ENCODE peak calls at places on chromosome 22, in five cellular contexts. K, P, Q, V and C are unnamed samples.

GRCh38 chr22:24063361-24063760 is 52.3 kb downstream of the CABIN1 start:
- DNase-seq in K (no peak), P (no peak), Q (no peak), V (no peak), C (no peak)

GRCh38 chr22:44520695-44521094 is 22.7 kb upstream of the RTL6 start:
- DNase-seq in K (no peak), P (no peak), Q (no peak), V (no peak), C (no peak)

GRCh38 chr22:45336971-45337431 is 27.3 kb downstream of the FAM118A start:
- DNase-seq in K (no peak), P (no peak), Q (no peak), V (no peak), C (no peak)

GRCh38 chr22:20236052-20236717 is 31.9 kb downstream of the RTN4R start:
- DNase-seq in K (no peak), P (no peak), Q (no peak), V (no peak), C (no peak)

GRCh38 chr22:27295605-27296004 is 506.0 kb downstream of the MN1 start:
- DNase-seq in K (no peak), P (no peak), Q (no peak), V (no peak), C (no peak)

GRCh38 chr22:40955516-40955915 is 4.3 kb downstream of the RBX1 start:
- DNase-seq in K (no peak), P (no peak), Q (no peak), V (no peak), C (no peak)

GRCh38 chr22:32862936-32863661 is 61.6 kb downstream of the TIMP3 start:
- DNase-seq in K (no peak), P (no peak), Q (no peak), V (no peak), C (no peak)

GRCh38 chr22:42090596-42091445 is at the start of gene NDUFA6:
- DNase-seq in K (peak; percentile 97), P (peak; percentile 94), Q (peak; percentile 97), V (peak; percentile 99), C (peak; percentile 99)

GRCh38 chr22:26702906-26703830 is 45.8 kb downstream of the MIAT start:
- DNase-seq in K (no peak), P (no peak), Q (no peak), V (no peak), C (no peak)

GRCh38 chr22:49790912-49791311 is 36.8 kb downstream of the BRD1 start:
- DNase-seq in K (no peak), P (no peak), Q (no peak), V (no peak), C (no peak)

GRCh38 chr22:44002324-44002723 is 21.8 kb upstream of the PARVB start:
- DNase-seq in K (no peak), P (no peak), Q (no peak), V (no peak), C (no peak)

GRCh38 chr22:43878831-43879550 is 12.8 kb downstream of the PNPLA5 start:
- DNase-seq in K (no peak), P (no peak), Q (no peak), V (no peak), C (peak; percentile 69)

GRCh38 chr22:48782817-48783511 is 1044.7 kb downstream of the BRD1 start:
- DNase-seq in K (no peak), P (no peak), Q (peak; percentile 21), V (peak; percentile 8), C (no peak)

GRCh38 chr22:29385305-29385704 is 3.1 kb downstream of the AP1B1 start:
- DNase-seq in K (no peak), P (no peak), Q (no peak), V (no peak), C (no peak)

GRCh38 chr22:40436460-40437431 is 66.4 kb downstream of the SGSM3 start:
- DNase-seq in K (peak; percentile 57), P (no peak), Q (no peak), V (peak; percentile 53), C (no peak)

GRCh38 chr22:49933236-49933921 is 14.9 kb downstream of the CRELD2 start:
- DNase-seq in K (no peak), P (no peak), Q (no peak), V (no peak), C (no peak)

GRCh38 chr22:19527861-19528417 is 3.7 kb upstream of the CLDN5 start:
- DNase-seq in K (no peak), P (no peak), Q (no peak), V (no peak), C (peak; percentile 53)

GRCh38 chr22:32204211-32204855 is 540 bp downstream of the RFPL2 start:
- DNase-seq in K (no peak), P (no peak), Q (no peak), V (no peak), C (no peak)

GRCh38 chr22:39536711-39537110 is 4.2 kb upstream of the RPS19BP1 start:
- DNase-seq in K (no peak), P (no peak), Q (no peak), V (no peak), C (no peak)

GRCh38 chr22:45919504-45920286 is 57.3 kb downstream of the WNT7B start:
- DNase-seq in K (no peak), P (no peak), Q (no peak), V (no peak), C (no peak)

GRCh38 chr22:48705159-48705916 is 1122.3 kb downstream of the BRD1 start:
- DNase-seq in K (no peak), P (no peak), Q (peak; percentile 53), V (no peak), C (peak; percentile 61)

GRCh38 chr22:26617251-26618199 is at the start of gene CRYBB1:
- DNase-seq in K (no peak), P (no peak), Q (no peak), V (no peak), C (no peak)

GRCh38 chr22:45844949-45845613 is 131.9 kb downstream of the WNT7B start:
- DNase-seq in K (no peak), P (no peak), Q (no peak), V (no peak), C (no peak)

GRCh38 chr22:20531404-20532181 is 24.2 kb downstream of the MED15 start:
- DNase-seq in K (no peak), P (no peak), Q (no peak), V (no peak), C (peak; percentile 95)

GRCh38 chr22:24512043-24512442 is 16.9 kb downstream of the UPB1 start:
- DNase-seq in K (no peak), P (no peak), Q (no peak), V (no peak), C (no peak)

GRCh38 chr22:17086750-17087149 is 1.9 kb downstream of the IL17RA start:
- DNase-seq in K (no peak), P (no peak), Q (no peak), V (no peak), C (no peak)

GRCh38 chr22:26589367-26589844 is 526 bp downstream of the TPST2 start:
- DNase-seq in K (peak; percentile 30), P (no peak), Q (no peak), V (peak; percentile 41), C (peak; percentile 87)

GRCh38 chr22:50208430-50208938 is 7.7 kb downstream of the SELENOO start:
- DNase-seq in K (no peak), P (no peak), Q (no peak), V (no peak), C (no peak)

GRCh38 chr22:28237092-28237491 is 318.0 kb upstream of the PITPNB start:
- DNase-seq in K (no peak), P (no peak), Q (no peak), V (no peak), C (no peak)

GRCh38 chr22:46931881-46932280 is 169.4 kb downstream of the TBC1D22A start:
- DNase-seq in K (no peak), P (no peak), Q (no peak), V (no peak), C (no peak)

GRCh38 chr22:46933040-46933439 is 170.6 kb downstream of the TBC1D22A start:
- DNase-seq in K (no peak), P (no peak), Q (no peak), V (no peak), C (no peak)

GRCh38 chr22:46929689-46930225 is 167.3 kb downstream of the TBC1D22A start:
- DNase-seq in K (no peak), P (no peak), Q (no peak), V (no peak), C (no peak)

GRCh38 chr22:46933526-46933925 is 171.1 kb downstream of the TBC1D22A start:
- DNase-seq in K (no peak), P (no peak), Q (no peak), V (no peak), C (no peak)

GRCh38 chr22:46931414-46931813 is 169.0 kb downstream of the TBC1D22A start:
- DNase-seq in K (no peak), P (no peak), Q (no peak), V (no peak), C (no peak)
- TF ChIP-seq CTCF in K (no peak), P (no peak), Q (no peak), V (no peak), C (peak; percentile 43)

DNA sequence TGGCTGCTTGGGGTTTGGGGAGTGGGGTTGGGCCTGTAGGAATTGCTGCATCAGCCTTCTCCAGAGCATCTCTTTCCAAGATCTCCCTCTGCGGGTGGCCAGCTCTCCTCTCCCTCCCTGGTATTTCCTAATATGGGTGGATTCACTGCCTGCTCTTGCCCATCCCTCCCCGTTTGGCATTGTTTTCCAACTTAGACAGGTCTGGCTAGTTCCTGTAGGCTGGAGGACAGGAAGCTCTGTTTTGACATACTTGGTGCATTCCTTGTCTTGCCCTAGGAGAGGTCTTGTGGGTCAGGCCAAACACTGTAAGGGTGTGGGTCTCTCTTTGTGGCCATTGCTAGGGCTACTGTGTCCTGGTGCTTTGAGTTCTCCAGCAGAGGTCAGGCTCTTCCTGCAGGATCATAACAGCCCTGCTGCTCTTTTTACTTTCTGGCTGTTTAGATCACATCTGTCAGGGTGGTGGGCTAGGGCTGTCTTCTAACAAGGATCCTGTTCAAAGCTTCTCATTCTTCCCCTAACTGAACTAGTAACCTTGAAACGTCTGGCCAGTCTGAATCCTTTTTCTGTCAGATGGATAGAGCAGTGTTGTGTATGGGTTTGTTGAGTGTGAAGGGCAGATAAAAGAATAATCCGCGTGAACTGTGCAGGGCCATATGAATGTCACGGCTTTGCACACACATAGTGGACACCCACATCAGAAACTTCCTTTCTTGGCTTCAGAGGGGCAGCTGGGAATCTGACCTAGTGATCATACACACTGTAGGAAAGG is 18.3 kb upstream of the MICALL1 start:
- DNase-seq in K (no peak), P (no peak), Q (no peak), V (no peak), C (no peak)
- TF ChIP-seq CTCF in K (peak; percentile 12), P (no peak), Q (peak; percentile 61), V (peak; percentile 22), C (peak; percentile 88)

GRCh38 chr22:30424471-30425326 is 869 bp upstream of the MTFP1 start:
- DNase-seq in K (no peak), P (no peak), Q (peak; percentile 21), V (no peak), C (no peak)
- TF ChIP-seq CTCF in K (no peak), P (no peak), Q (no peak), V (no peak), C (no peak)

GRCh38 chr22:36383110-36383581 is 4.6 kb downstream of the MYH9 start:
- DNase-seq in K (peak; percentile 56), P (no peak), Q (no peak), V (peak; percentile 55), C (no peak)

GRCh38 chr22:36386900-36387663 is 685 bp downstream of the MYH9 start:
- DNase-seq in K (peak; percentile 69), P (no peak), Q (no peak), V (peak; percentile 65), C (no peak)

GRCh38 chr22:36386351-36386899 is 1.3 kb downstream of the MYH9 start:
- DNase-seq in K (peak; percentile 83), P (no peak), Q (no peak), V (peak; percentile 73), C (no peak)

GRCh38 chr22:36385491-36386350 is 2.0 kb downstream of the MYH9 start:
- DNase-seq in K (no peak), P (no peak), Q (no peak), V (no peak), C (no peak)

GRCh38 chr22:36384766-36385400 is 2.9 kb downstream of the MYH9 start:
- DNase-seq in K (no peak), P (no peak), Q (peak; percentile 36), V (no peak), C (no peak)
- TF ChIP-seq CTCF in K (no peak), P (no peak), Q (no peak), V (no peak), C (peak; percentile 30)